ENCODE peak calls at places on chromosomes 3 and 15, in nine cellular contexts. One of them, this sample, is unnamed.

GRCh38 chr3:76107935-76108570 is 322.7 kb upstream of the ZNF717 start:
- DNase-seq in activated CD4-positive, alpha-beta T cell treated with anti-CD3 and anti-CD28 coated beads, Interleukin-2, amount 10 ng/mL, durations not matched to agents 7 days and 5 days: no peak
- DNase-seq in lower leg skin: no peak
- DNase-seq in GM03348: peak
- DNase-seq in globus pallidus: peak
- DNase-seq in activated T-helper 2 cell treated with anti-CD3 and anti-CD28 coated beads, Interferon-gamma antibody, Interleukin-2, Interleukin-4, amounts not matched to agents 10 μg/mL and 5 μg/mL and 100 μg/mL, durations not matched to agents 14 hours and 24 hours and 36 hours: no peak
- DNase-seq in stimulated activated effector memory CD8-positive, alpha-beta T cell treated with anti-CD3 and anti-CD28 coated beads, Interleukin-12 subunit alpha, Interleukin-12 subunit beta, amount 100 ng/mL, for 72 hours: no peak
- DNase-seq in AML-193: peak
- DNase-seq in HTR-8/SVneo: peak
- DNase-seq in this sample: peak

GRCh38 chr3:9691636-9692035 is 12.0 kb upstream of the CPNE9 start:
- DNase-seq in activated CD4-positive, alpha-beta T cell treated with anti-CD3 and anti-CD28 coated beads, Interleukin-2, amount 10 ng/mL, durations not matched to agents 7 days and 5 days: no peak
- DNase-seq in lower leg skin: no peak
- DNase-seq in GM03348: no peak
- DNase-seq in globus pallidus: no peak
- DNase-seq in activated T-helper 2 cell treated with anti-CD3 and anti-CD28 coated beads, Interferon-gamma antibody, Interleukin-2, Interleukin-4, amounts not matched to agents 10 μg/mL and 5 μg/mL and 100 μg/mL, durations not matched to agents 14 hours and 24 hours and 36 hours: no peak
- DNase-seq in stimulated activated effector memory CD8-positive, alpha-beta T cell treated with anti-CD3 and anti-CD28 coated beads, Interleukin-12 subunit alpha, Interleukin-12 subunit beta, amount 100 ng/mL, for 72 hours: no peak
- DNase-seq in AML-193: no peak
- DNase-seq in HTR-8/SVneo: no peak
- DNase-seq in this sample: no peak

GRCh38 chr3:188546835-188547670 is 393.1 kb downstream of the LPP start:
- DNase-seq in activated CD4-positive, alpha-beta T cell treated with anti-CD3 and anti-CD28 coated beads, Interleukin-2, amount 10 ng/mL, durations not matched to agents 7 days and 5 days: no peak
- DNase-seq in lower leg skin: no peak
- DNase-seq in GM03348: no peak
- DNase-seq in globus pallidus: no peak
- DNase-seq in activated T-helper 2 cell treated with anti-CD3 and anti-CD28 coated beads, Interferon-gamma antibody, Interleukin-2, Interleukin-4, amounts not matched to agents 10 μg/mL and 5 μg/mL and 100 μg/mL, durations not matched to agents 14 hours and 24 hours and 36 hours: no peak
- DNase-seq in stimulated activated effector memory CD8-positive, alpha-beta T cell treated with anti-CD3 and anti-CD28 coated beads, Interleukin-12 subunit alpha, Interleukin-12 subunit beta, amount 100 ng/mL, for 72 hours: no peak
- DNase-seq in AML-193: no peak
- DNase-seq in HTR-8/SVneo: no peak
- DNase-seq in this sample: peak

GRCh38 chr3:143751643-143752178 is 96.6 kb downstream of the SLC9A9 start:
- DNase-seq in activated CD4-positive, alpha-beta T cell treated with anti-CD3 and anti-CD28 coated beads, Interleukin-2, amount 10 ng/mL, durations not matched to agents 7 days and 5 days: peak
- DNase-seq in lower leg skin: no peak
- DNase-seq in GM03348: no peak
- DNase-seq in globus pallidus: no peak
- DNase-seq in activated T-helper 2 cell treated with anti-CD3 and anti-CD28 coated beads, Interferon-gamma antibody, Interleukin-2, Interleukin-4, amounts not matched to agents 10 μg/mL and 5 μg/mL and 100 μg/mL, durations not matched to agents 14 hours and 24 hours and 36 hours: peak
- DNase-seq in stimulated activated effector memory CD8-positive, alpha-beta T cell treated with anti-CD3 and anti-CD28 coated beads, Interleukin-12 subunit alpha, Interleukin-12 subunit beta, amount 100 ng/mL, for 72 hours: no peak
- DNase-seq in AML-193: no peak
- DNase-seq in HTR-8/SVneo: no peak
- DNase-seq in this sample: no peak

GRCh38 chr3:66693461-66693912 is 192.7 kb upstream of the LRIG1 start:
- DNase-seq in activated CD4-positive, alpha-beta T cell treated with anti-CD3 and anti-CD28 coated beads, Interleukin-2, amount 10 ng/mL, durations not matched to agents 7 days and 5 days: no peak
- DNase-seq in lower leg skin: no peak
- DNase-seq in GM03348: no peak
- DNase-seq in globus pallidus: peak
- DNase-seq in activated T-helper 2 cell treated with anti-CD3 and anti-CD28 coated beads, Interferon-gamma antibody, Interleukin-2, Interleukin-4, amounts not matched to agents 10 μg/mL and 5 μg/mL and 100 μg/mL, durations not matched to agents 14 hours and 24 hours and 36 hours: no peak
- DNase-seq in stimulated activated effector memory CD8-positive, alpha-beta T cell treated with anti-CD3 and anti-CD28 coated beads, Interleukin-12 subunit alpha, Interleukin-12 subunit beta, amount 100 ng/mL, for 72 hours: no peak
- DNase-seq in AML-193: no peak
- DNase-seq in HTR-8/SVneo: no peak
- DNase-seq in this sample: peak

GRCh38 chr3:101042996-101043686 is 49.9 kb upstream of the ABI3BP start:
- DNase-seq in activated CD4-positive, alpha-beta T cell treated with anti-CD3 and anti-CD28 coated beads, Interleukin-2, amount 10 ng/mL, durations not matched to agents 7 days and 5 days: no peak
- DNase-seq in lower leg skin: no peak
- DNase-seq in GM03348: peak
- DNase-seq in globus pallidus: no peak
- DNase-seq in activated T-helper 2 cell treated with anti-CD3 and anti-CD28 coated beads, Interferon-gamma antibody, Interleukin-2, Interleukin-4, amounts not matched to agents 10 μg/mL and 5 μg/mL and 100 μg/mL, durations not matched to agents 14 hours and 24 hours and 36 hours: no peak
- DNase-seq in stimulated activated effector memory CD8-positive, alpha-beta T cell treated with anti-CD3 and anti-CD28 coated beads, Interleukin-12 subunit alpha, Interleukin-12 subunit beta, amount 100 ng/mL, for 72 hours: no peak
- DNase-seq in AML-193: no peak
- DNase-seq in HTR-8/SVneo: no peak
- DNase-seq in this sample: peak

GRCh38 chr3:45551214-45552010 is 43.1 kb upstream of the LIMD1 start:
- DNase-seq in activated CD4-positive, alpha-beta T cell treated with anti-CD3 and anti-CD28 coated beads, Interleukin-2, amount 10 ng/mL, durations not matched to agents 7 days and 5 days: no peak
- DNase-seq in lower leg skin: peak
- DNase-seq in GM03348: peak
- DNase-seq in globus pallidus: no peak
- DNase-seq in activated T-helper 2 cell treated with anti-CD3 and anti-CD28 coated beads, Interferon-gamma antibody, Interleukin-2, Interleukin-4, amounts not matched to agents 10 μg/mL and 5 μg/mL and 100 μg/mL, durations not matched to agents 14 hours and 24 hours and 36 hours: no peak
- DNase-seq in stimulated activated effector memory CD8-positive, alpha-beta T cell treated with anti-CD3 and anti-CD28 coated beads, Interleukin-12 subunit alpha, Interleukin-12 subunit beta, amount 100 ng/mL, for 72 hours: no peak
- DNase-seq in AML-193: no peak
- DNase-seq in HTR-8/SVneo: peak
- DNase-seq in this sample: peak

GRCh38 chr3:64079369-64080160 is 56.3 kb upstream of the PSMD6 start:
- DNase-seq in activated CD4-positive, alpha-beta T cell treated with anti-CD3 and anti-CD28 coated beads, Interleukin-2, amount 10 ng/mL, durations not matched to agents 7 days and 5 days: no peak
- DNase-seq in lower leg skin: no peak
- DNase-seq in GM03348: peak
- DNase-seq in globus pallidus: no peak
- DNase-seq in activated T-helper 2 cell treated with anti-CD3 and anti-CD28 coated beads, Interferon-gamma antibody, Interleukin-2, Interleukin-4, amounts not matched to agents 10 μg/mL and 5 μg/mL and 100 μg/mL, durations not matched to agents 14 hours and 24 hours and 36 hours: no peak
- DNase-seq in stimulated activated effector memory CD8-positive, alpha-beta T cell treated with anti-CD3 and anti-CD28 coated beads, Interleukin-12 subunit alpha, Interleukin-12 subunit beta, amount 100 ng/mL, for 72 hours: no peak
- DNase-seq in AML-193: no peak
- DNase-seq in HTR-8/SVneo: no peak
- DNase-seq in this sample: peak

GRCh38 chr15:48333553-48333952 is 2.3 kb downstream of the DUT start:
- DNase-seq in activated CD4-positive, alpha-beta T cell treated with anti-CD3 and anti-CD28 coated beads, Interleukin-2, amount 10 ng/mL, durations not matched to agents 7 days and 5 days: no peak
- DNase-seq in lower leg skin: no peak
- DNase-seq in GM03348: no peak
- DNase-seq in globus pallidus: no peak
- DNase-seq in activated T-helper 2 cell treated with anti-CD3 and anti-CD28 coated beads, Interferon-gamma antibody, Interleukin-2, Interleukin-4, amounts not matched to agents 10 μg/mL and 5 μg/mL and 100 μg/mL, durations not matched to agents 14 hours and 24 hours and 36 hours: no peak
- DNase-seq in stimulated activated effector memory CD8-positive, alpha-beta T cell treated with anti-CD3 and anti-CD28 coated beads, Interleukin-12 subunit alpha, Interleukin-12 subunit beta, amount 100 ng/mL, for 72 hours: no peak
- DNase-seq in AML-193: no peak
- DNase-seq in HTR-8/SVneo: no peak
- DNase-seq in this sample: no peak

GRCh38 chr15:77410701-77411613 is 8.9 kb downstream of the PEAK1 start:
- DNase-seq in activated CD4-positive, alpha-beta T cell treated with anti-CD3 and anti-CD28 coated beads, Interleukin-2, amount 10 ng/mL, durations not matched to agents 7 days and 5 days: no peak
- DNase-seq in lower leg skin: no peak
- DNase-seq in GM03348: no peak
- DNase-seq in globus pallidus: no peak
- DNase-seq in activated T-helper 2 cell treated with anti-CD3 and anti-CD28 coated beads, Interferon-gamma antibody, Interleukin-2, Interleukin-4, amounts not matched to agents 10 μg/mL and 5 μg/mL and 100 μg/mL, durations not matched to agents 14 hours and 24 hours and 36 hours: no peak
- DNase-seq in stimulated activated effector memory CD8-positive, alpha-beta T cell treated with anti-CD3 and anti-CD28 coated beads, Interleukin-12 subunit alpha, Interleukin-12 subunit beta, amount 100 ng/mL, for 72 hours: no peak
- DNase-seq in AML-193: no peak
- DNase-seq in HTR-8/SVneo: no peak
- DNase-seq in this sample: no peak

GRCh38 chr3:32238027-32238815 is at the start of gene CMTM8:
- DNase-seq in activated CD4-positive, alpha-beta T cell treated with anti-CD3 and anti-CD28 coated beads, Interleukin-2, amount 10 ng/mL, durations not matched to agents 7 days and 5 days: peak
- DNase-seq in lower leg skin: no peak
- DNase-seq in GM03348: peak
- DNase-seq in globus pallidus: no peak
- DNase-seq in activated T-helper 2 cell treated with anti-CD3 and anti-CD28 coated beads, Interferon-gamma antibody, Interleukin-2, Interleukin-4, amounts not matched to agents 10 μg/mL and 5 μg/mL and 100 μg/mL, durations not matched to agents 14 hours and 24 hours and 36 hours: peak
- DNase-seq in stimulated activated effector memory CD8-positive, alpha-beta T cell treated with anti-CD3 and anti-CD28 coated beads, Interleukin-12 subunit alpha, Interleukin-12 subunit beta, amount 100 ng/mL, for 72 hours: peak
- DNase-seq in AML-193: peak
- DNase-seq in HTR-8/SVneo: peak
- DNase-seq in this sample: no peak

GRCh38 chr3:72432271-72432670 is 416.0 kb downstream of the SHQ1 start:
- DNase-seq in activated CD4-positive, alpha-beta T cell treated with anti-CD3 and anti-CD28 coated beads, Interleukin-2, amount 10 ng/mL, durations not matched to agents 7 days and 5 days: no peak
- DNase-seq in lower leg skin: no peak
- DNase-seq in GM03348: no peak
- DNase-seq in globus pallidus: no peak
- DNase-seq in activated T-helper 2 cell treated with anti-CD3 and anti-CD28 coated beads, Interferon-gamma antibody, Interleukin-2, Interleukin-4, amounts not matched to agents 10 μg/mL and 5 μg/mL and 100 μg/mL, durations not matched to agents 14 hours and 24 hours and 36 hours: no peak
- DNase-seq in stimulated activated effector memory CD8-positive, alpha-beta T cell treated with anti-CD3 and anti-CD28 coated beads, Interleukin-12 subunit alpha, Interleukin-12 subunit beta, amount 100 ng/mL, for 72 hours: no peak
- DNase-seq in AML-193: no peak
- DNase-seq in HTR-8/SVneo: no peak
- DNase-seq in this sample: no peak

GRCh38 chr15:70504305-70504951 is 258.9 kb downstream of the UACA start:
- DNase-seq in activated CD4-positive, alpha-beta T cell treated with anti-CD3 and anti-CD28 coated beads, Interleukin-2, amount 10 ng/mL, durations not matched to agents 7 days and 5 days: no peak
- DNase-seq in lower leg skin: peak
- DNase-seq in GM03348: peak
- DNase-seq in globus pallidus: no peak
- DNase-seq in activated T-helper 2 cell treated with anti-CD3 and anti-CD28 coated beads, Interferon-gamma antibody, Interleukin-2, Interleukin-4, amounts not matched to agents 10 μg/mL and 5 μg/mL and 100 μg/mL, durations not matched to agents 14 hours and 24 hours and 36 hours: no peak
- DNase-seq in stimulated activated effector memory CD8-positive, alpha-beta T cell treated with anti-CD3 and anti-CD28 coated beads, Interleukin-12 subunit alpha, Interleukin-12 subunit beta, amount 100 ng/mL, for 72 hours: no peak
- DNase-seq in AML-193: peak
- DNase-seq in HTR-8/SVneo: peak
- DNase-seq in this sample: peak

GRCh38 chr3:113485161-113485609 is 29.8 kb downstream of the SPICE1 start:
- DNase-seq in activated CD4-positive, alpha-beta T cell treated with anti-CD3 and anti-CD28 coated beads, Interleukin-2, amount 10 ng/mL, durations not matched to agents 7 days and 5 days: peak
- DNase-seq in lower leg skin: no peak
- DNase-seq in GM03348: no peak
- DNase-seq in globus pallidus: no peak
- DNase-seq in activated T-helper 2 cell treated with anti-CD3 and anti-CD28 coated beads, Interferon-gamma antibody, Interleukin-2, Interleukin-4, amounts not matched to agents 10 μg/mL and 5 μg/mL and 100 μg/mL, durations not matched to agents 14 hours and 24 hours and 36 hours: no peak
- DNase-seq in stimulated activated effector memory CD8-positive, alpha-beta T cell treated with anti-CD3 and anti-CD28 coated beads, Interleukin-12 subunit alpha, Interleukin-12 subunit beta, amount 100 ng/mL, for 72 hours: no peak
- DNase-seq in AML-193: no peak
- DNase-seq in HTR-8/SVneo: no peak
- DNase-seq in this sample: no peak

GRCh38 chr15:39497016-39497758 is 83.7 kb upstream of the THBS1 start:
- DNase-seq in activated CD4-positive, alpha-beta T cell treated with anti-CD3 and anti-CD28 coated beads, Interleukin-2, amount 10 ng/mL, durations not matched to agents 7 days and 5 days: no peak
- DNase-seq in lower leg skin: no peak
- DNase-seq in GM03348: no peak
- DNase-seq in globus pallidus: no peak
- DNase-seq in activated T-helper 2 cell treated with anti-CD3 and anti-CD28 coated beads, Interferon-gamma antibody, Interleukin-2, Interleukin-4, amounts not matched to agents 10 μg/mL and 5 μg/mL and 100 μg/mL, durations not matched to agents 14 hours and 24 hours and 36 hours: no peak
- DNase-seq in stimulated activated effector memory CD8-positive, alpha-beta T cell treated with anti-CD3 and anti-CD28 coated beads, Interleukin-12 subunit alpha, Interleukin-12 subunit beta, amount 100 ng/mL, for 72 hours: no peak
- DNase-seq in AML-193: no peak
- DNase-seq in HTR-8/SVneo: no peak
- DNase-seq in this sample: no peak

GRCh38 chr15:89089316-89090230 is 1.3 kb downstream of the ABHD2 start:
- DNase-seq in activated CD4-positive, alpha-beta T cell treated with anti-CD3 and anti-CD28 coated beads, Interleukin-2, amount 10 ng/mL, durations not matched to agents 7 days and 5 days: no peak
- DNase-seq in lower leg skin: no peak
- DNase-seq in GM03348: no peak
- DNase-seq in globus pallidus: no peak
- DNase-seq in activated T-helper 2 cell treated with anti-CD3 and anti-CD28 coated beads, Interferon-gamma antibody, Interleukin-2, Interleukin-4, amounts not matched to agents 10 μg/mL and 5 μg/mL and 100 μg/mL, durations not matched to agents 14 hours and 24 hours and 36 hours: no peak
- DNase-seq in stimulated activated effector memory CD8-positive, alpha-beta T cell treated with anti-CD3 and anti-CD28 coated beads, Interleukin-12 subunit alpha, Interleukin-12 subunit beta, amount 100 ng/mL, for 72 hours: no peak
- DNase-seq in AML-193: no peak
- DNase-seq in HTR-8/SVneo: no peak
- DNase-seq in this sample: no peak

GRCh38 chr3:34934660-34935059 is 704.7 kb upstream of the ARPP21 start:
- DNase-seq in activated CD4-positive, alpha-beta T cell treated with anti-CD3 and anti-CD28 coated beads, Interleukin-2, amount 10 ng/mL, durations not matched to agents 7 days and 5 days: no peak
- DNase-seq in lower leg skin: no peak
- DNase-seq in GM03348: no peak
- DNase-seq in globus pallidus: no peak
- DNase-seq in activated T-helper 2 cell treated with anti-CD3 and anti-CD28 coated beads, Interferon-gamma antibody, Interleukin-2, Interleukin-4, amounts not matched to agents 10 μg/mL and 5 μg/mL and 100 μg/mL, durations not matched to agents 14 hours and 24 hours and 36 hours: no peak
- DNase-seq in stimulated activated effector memory CD8-positive, alpha-beta T cell treated with anti-CD3 and anti-CD28 coated beads, Interleukin-12 subunit alpha, Interleukin-12 subunit beta, amount 100 ng/mL, for 72 hours: no peak
- DNase-seq in AML-193: no peak
- DNase-seq in HTR-8/SVneo: no peak
- DNase-seq in this sample: no peak

GRCh38 chr3:126081618-126082333 is 2.1 kb downstream of the SLC41A3 start:
- DNase-seq in activated CD4-positive, alpha-beta T cell treated with anti-CD3 and anti-CD28 coated beads, Interleukin-2, amount 10 ng/mL, durations not matched to agents 7 days and 5 days: no peak
- DNase-seq in lower leg skin: peak
- DNase-seq in GM03348: peak
- DNase-seq in globus pallidus: no peak
- DNase-seq in activated T-helper 2 cell treated with anti-CD3 and anti-CD28 coated beads, Interferon-gamma antibody, Interleukin-2, Interleukin-4, amounts not matched to agents 10 μg/mL and 5 μg/mL and 100 μg/mL, durations not matched to agents 14 hours and 24 hours and 36 hours: no peak
- DNase-seq in stimulated activated effector memory CD8-positive, alpha-beta T cell treated with anti-CD3 and anti-CD28 coated beads, Interleukin-12 subunit alpha, Interleukin-12 subunit beta, amount 100 ng/mL, for 72 hours: no peak
- DNase-seq in AML-193: no peak
- DNase-seq in HTR-8/SVneo: peak
- DNase-seq in this sample: peak

This sample was measured in fibroblast of mammary gland.